ENCODE peak calls at places on chromosomes 16 and 17, in ten cellular contexts. I is body of pancreas; E is right cardiac atrium; V is HepG2; A is A549; K is HCT116; O is aorta; U is GM23338; W is naive thymus-derived CD4-positive, alpha-beta T cell; P is CD4-positive, CD25-positive, alpha-beta regulatory T cell. B is an unnamed sample.

GRCh38 chr17:75774471-75774987 is 9.5 kb upstream of the GALK1 start:
- ATAC-seq in K (no peak), V (peak; percentile 13), P (peak; percentile 2), O (no peak), E (no peak), U (no peak), A (peak; percentile 22), I (no peak), W (peak; percentile 2), B (peak; percentile 2)

GRCh38 chr16:67006930-67007658 is 18.7 kb downstream of the CES4A start:
- ATAC-seq in O (no peak), V (no peak), E (no peak), W (no peak), A (no peak), K (peak; percentile 50), I (no peak), P (no peak), U (no peak), B (no peak)

GRCh38 chr17:34024303-34025178 is 230.5 kb upstream of the CCL2 start:
- ATAC-seq in P (no peak), O (no peak), U (no peak), E (no peak), W (no peak), A (peak; percentile 54), I (no peak), K (no peak), V (no peak), B (no peak)

GRCh38 chr17:80612997-80613731 is 68.5 kb downstream of the RPTOR start:
- ATAC-seq in O (no peak), U (no peak), P (no peak), E (no peak), K (no peak), W (no peak), A (no peak), V (no peak), I (no peak), B (no peak)

GRCh38 chr17:27282054-27282501 is 11.8 kb upstream of the WSB1 start:
- ATAC-seq in P (no peak), A (no peak), U (no peak), V (no peak), O (peak; percentile 89), I (peak; percentile 62), K (no peak), E (peak; percentile 94), W (no peak), B (peak; percentile 94)

GRCh38 chr17:47057831-47058230 is 78.8 kb upstream of the RPRML start:
- ATAC-seq in E (peak; percentile 82), W (no peak), P (no peak), V (peak; percentile 22), A (peak; percentile 34), K (no peak), I (no peak), O (no peak), U (peak; percentile 26), B (no peak)

GRCh38 chr17:4043862-4044261 is 79.6 kb upstream of the ATP2A3 start:
- ATAC-seq in O (no peak), I (no peak), W (peak; percentile 81), V (no peak), U (no peak), P (no peak), A (no peak), K (no peak), E (no peak), B (no peak)

GRCh38 chr16:71923941-71924690 is 28.8 kb downstream of the IST1 start:
- ATAC-seq in U (no peak), E (no peak), V (no peak), O (no peak), P (no peak), K (peak; percentile 52), W (no peak), I (no peak), A (no peak), B (no peak)

GRCh38 chr16:80285089-80285488 is 255.7 kb upstream of the DYNLRB2 start:
- ATAC-seq in K (no peak), O (no peak), W (no peak), E (no peak), U (no peak), V (no peak), P (no peak), I (no peak), A (peak; percentile 56), B (no peak)

GRCh38 chr16:11356573-11357331 is 11.5 kb downstream of the RMI2 start:
- ATAC-seq in U (peak; percentile 93), O (peak; percentile 68), E (peak; percentile 61), A (peak; percentile 80), P (no peak), I (peak; percentile 29), K (peak; percentile 72), V (peak; percentile 93), W (peak; percentile 47), B (peak; percentile 42)

GRCh38 chr16:70726869-70727494 is 41.1 kb upstream of the MTSS2 start:
- ATAC-seq in V (no peak), U (no peak), O (no peak), K (no peak), I (peak; percentile 17), E (peak; percentile 10), A (no peak), P (no peak), W (no peak), B (peak; percentile 50)

GRCh38 chr16:10637337-10638037 is 57.1 kb upstream of the EMP2 start:
- ATAC-seq in E (no peak), U (no peak), O (no peak), A (no peak), W (no peak), K (no peak), V (no peak), P (no peak), I (no peak), B (no peak)

DNA sequence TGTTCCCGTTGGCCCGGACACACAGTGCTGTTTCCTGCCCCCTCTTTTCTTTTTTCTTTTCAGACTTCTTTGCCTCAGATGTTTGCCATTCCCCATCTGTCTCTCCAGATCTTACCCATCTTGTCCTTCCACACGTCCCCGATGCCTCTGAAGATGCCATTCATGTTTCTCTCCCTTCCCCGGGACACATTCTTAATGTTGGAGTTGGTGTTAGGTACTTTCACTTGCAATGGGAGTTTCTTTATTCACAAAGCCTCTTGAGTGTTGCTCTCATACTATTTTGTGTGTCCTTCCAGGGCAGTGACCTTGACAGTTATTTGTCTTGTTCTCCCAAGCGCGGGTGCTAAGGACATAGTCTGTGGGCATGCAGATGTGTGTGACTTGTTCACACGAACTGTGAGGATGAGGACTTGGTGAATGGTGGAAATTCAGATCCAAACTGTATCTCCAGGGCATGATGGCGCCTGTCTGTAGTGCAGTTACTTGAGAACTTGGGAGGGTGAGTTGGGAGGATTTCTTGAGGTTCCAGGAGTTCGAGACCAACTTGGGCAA is 8.3 kb downstream of the SEC14L1 start:
- ATAC-seq in E (no peak), O (no peak), W (no peak), I (no peak), K (no peak), A (no peak), U (no peak), P (no peak), V (no peak), B (no peak)
- H3K4me1 ChIP-seq in E (peaks cover 22% of the 10 kb centered on the region), O (no peaks in the 10 kb centered on the region), W (no peaks in the 10 kb centered on the region), I (peaks cover 61% of the 10 kb centered on the region), K (peaks cover 14% of the 10 kb centered on the region), A (peaks cover 19% of the 10 kb centered on the region), U (peaks cover 31% of the 10 kb centered on the region), P (peaks cover 34% of the 10 kb centered on the region), V (peaks cover 60% of the 10 kb centered on the region), B (peaks cover 6% of the 10 kb centered on the region)

GRCh38 chr17:2050871-2051387 is 4.0 kb upstream of the HIC1 start:
- ATAC-seq in V (no peak), P (no peak), I (no peak), W (no peak), K (peak; percentile 23), O (no peak), A (peak; percentile 0), U (peak; percentile 1), E (no peak), B (no peak)

GRCh38 chr17:2048805-2049204 is 6.1 kb upstream of the HIC1 start:
- ATAC-seq in O (no peak), K (no peak), W (no peak), V (no peak), E (no peak), P (no peak), U (no peak), I (no peak), A (no peak), B (no peak)

GRCh38 chr17:2047590-2047989 is 5.8 kb downstream of the OVCA2 start:
- ATAC-seq in K (no peak), A (no peak), W (no peak), I (no peak), U (no peak), E (no peak), O (no peak), V (no peak), P (no peak), B (no peak)

GRCh38 chr17:2050246-2050866 is 4.5 kb upstream of the HIC1 start:
- ATAC-seq in P (peak; percentile 11), A (peak; percentile 6), O (peak; percentile 37), W (peak; percentile 55), K (peak; percentile 60), E (peak; percentile 45), I (peak; percentile 57), V (no peak), U (peak; percentile 7), B (peak; percentile 44)

GRCh38 chr17:2049333-2050245 is 5.3 kb upstream of the HIC1 start:
- ATAC-seq in K (peak; percentile 71), E (peak; percentile 55), P (peak; percentile 66), W (peak; percentile 79), U (peak; percentile 14), A (peak; percentile 30), V (peak; percentile 13), I (peak; percentile 77), O (peak; percentile 78), B (peak; percentile 70)
- H3K27ac ChIP-seq in K (peak overlapping the region; percentile 46), E (peak overlapping the region; percentile 5), P (no peak overlapping the region), W (peak overlapping the region; percentile 42), U (no peak overlapping the region), A (peak overlapping the region; percentile 82), V (no peak overlapping the region), I (peak overlapping the region; percentile 17), O (no peak overlapping the region), B (peak overlapping the region; percentile 77)

DNA sequence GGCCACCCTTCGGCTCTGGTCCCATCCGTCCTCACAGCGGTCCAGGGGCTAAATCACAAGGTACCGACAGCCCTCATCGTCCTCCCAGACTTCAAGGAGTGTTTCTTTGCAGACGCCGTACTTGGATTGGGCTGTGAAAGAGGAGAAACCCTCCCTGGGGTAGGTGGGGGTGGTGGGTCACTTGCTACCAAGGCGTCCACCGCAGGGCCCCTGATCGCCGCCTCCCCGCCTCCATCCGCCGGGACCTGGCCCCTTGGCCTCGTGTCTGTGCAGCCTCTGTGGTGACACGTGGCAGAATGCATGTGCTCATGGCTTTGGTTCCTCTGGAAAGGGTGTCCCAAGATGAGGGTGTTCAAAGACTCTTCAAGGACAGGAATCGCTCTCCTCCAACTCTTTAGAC is 151.4 kb downstream of the BANP start:
- ATAC-seq in K (no peak), P (no peak), E (no peak), V (no peak), A (no peak), I (no peak), W (no peak), O (no peak), U (no peak), B (no peak)
- H3K4me3 ChIP-seq in K (no peak overlapping the region), P (no peak overlapping the region), E (no peak overlapping the region), V (no peak overlapping the region), A (no peak overlapping the region), I (no peak overlapping the region), W (no peak overlapping the region), O (no peak overlapping the region), U (no peak overlapping the region), B (no peak overlapping the region)

DNA sequence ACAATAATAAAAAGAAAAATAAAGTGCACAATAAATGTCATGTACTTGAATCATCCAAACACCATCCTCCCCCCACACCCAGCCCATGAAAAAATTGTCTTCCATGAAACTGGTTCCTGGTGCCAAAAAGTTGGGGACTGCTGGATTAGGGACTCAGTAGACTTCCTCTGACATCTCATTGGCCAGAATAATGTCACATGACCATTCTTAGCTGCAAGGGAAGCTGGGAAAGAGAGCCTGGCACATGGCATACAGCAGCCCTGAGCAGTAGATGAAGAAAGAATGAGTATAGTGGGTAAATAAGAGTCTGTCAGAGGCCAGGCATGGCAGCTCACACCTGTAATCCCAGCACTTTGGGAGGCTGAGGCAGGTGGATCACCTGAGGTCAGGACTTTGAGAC is 12.5 kb downstream of the ITPRIPL2 start:
- ATAC-seq in U (no peak), V (no peak), O (no peak), K (no peak), W (no peak), P (no peak), E (no peak), A (no peak), I (no peak), B (no peak)
- H3K4me1 ChIP-seq in U (peaks cover 18% of the 10 kb centered on the region), V (peaks cover 35% of the 10 kb centered on the region), O (no peaks in the 10 kb centered on the region), K (peaks cover 24% of the 10 kb centered on the region), W (no peaks in the 10 kb centered on the region), P (no peaks in the 10 kb centered on the region), E (no peaks in the 10 kb centered on the region), A (peaks cover 45% of the 10 kb centered on the region), I (peaks cover 16% of the 10 kb centered on the region), B (peaks cover 31% of the 10 kb centered on the region)

B was measured in gastroesophageal sphincter.